ENCODE peak calls at places on chromosome 22, in four cellular contexts. B is Panc1, F is mucosa of descending colon, M is right lobe of liver. S is an unnamed sample. For H3K9me3, the result is how much of the 10 kb centered on the place peaks cover.

GRCh38 chr22:32142600-32142999 is 16.5 kb downstream of the C22orf42 start:
- DNase-seq in B (no peak), F (no peak), M (no peak), S (no peak)

GRCh38 chr22:22983123-22983522 is 87.2 kb upstream of the GNAZ start:
- DNase-seq in F (no peak), B (no peak), M (no peak), S (no peak)

GRCh38 chr22:38873469-38874411 is 1.7 kb upstream of the CBX6 start:
- DNase-seq in F (no peak), B (no peak), M (no peak), S (peak)

GRCh38 chr22:25447689-25448434 is 116.6 kb upstream of the GRK3 start:
- DNase-seq in B (peak), M (peak), F (peak), S (peak)

GRCh38 chr22:23833017-23833795 is 5.6 kb downstream of the DERL3 start:
- DNase-seq in B (no peak), F (peak), M (peak), S (no peak)

GRCh38 chr22:38203090-38203810 is 1.5 kb downstream of the MAFF start:
- DNase-seq in M (peak), F (peak), B (no peak), S (no peak)

GRCh38 chr22:22893077-22893805 is 5.6 kb downstream of the IGLL5 start:
- DNase-seq in B (no peak), M (no peak), F (no peak), S (no peak)

GRCh38 chr22:30826670-30827355 is 132.1 kb downstream of the OSBP2 start:
- DNase-seq in B (no peak), M (no peak), F (no peak), S (no peak)

GRCh38 chr22:17430298-17430900 is 61.1 kb downstream of the CECR2 start:
- DNase-seq in M (no peak), B (no peak), F (no peak), S (no peak)

GRCh38 chr22:17131686-17132085 is 10.5 kb upstream of the TMEM121B start:
- DNase-seq in F (no peak), M (no peak), B (no peak), S (no peak)

DNA sequence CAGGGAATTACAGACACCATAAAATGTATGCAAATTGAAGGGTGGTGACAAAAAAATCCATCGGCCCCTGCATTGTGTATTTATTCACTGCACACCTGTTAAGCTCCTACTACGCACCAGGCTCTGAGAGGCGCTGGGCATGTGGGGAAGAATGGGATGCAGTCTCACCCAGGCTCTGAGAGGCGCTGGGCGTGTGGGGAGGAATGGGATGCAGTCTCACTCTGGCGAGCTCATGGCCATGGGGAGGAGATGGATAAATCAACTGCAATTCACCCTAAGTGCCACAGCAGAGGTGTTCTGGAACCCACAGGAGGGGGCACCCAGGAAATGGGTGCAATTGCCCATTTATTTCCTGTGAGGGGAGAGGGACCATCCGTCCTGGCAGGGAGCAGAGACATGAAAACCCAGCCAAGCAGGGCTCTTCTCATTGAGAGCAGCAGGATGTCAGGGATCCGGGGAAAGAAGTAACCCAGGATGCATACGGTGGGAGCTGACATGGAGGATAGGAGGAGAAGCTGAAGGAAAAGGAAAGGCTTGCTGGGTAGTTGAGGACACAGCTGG is 798.7 kb downstream of the TBC1D22A start:
- DNase-seq in B (no peak), M (no peak), F (no peak), S (no peak)
- H3K9me3 ChIP-seq in B (under half), M (under half), F (under half), S (under half)

DNA sequence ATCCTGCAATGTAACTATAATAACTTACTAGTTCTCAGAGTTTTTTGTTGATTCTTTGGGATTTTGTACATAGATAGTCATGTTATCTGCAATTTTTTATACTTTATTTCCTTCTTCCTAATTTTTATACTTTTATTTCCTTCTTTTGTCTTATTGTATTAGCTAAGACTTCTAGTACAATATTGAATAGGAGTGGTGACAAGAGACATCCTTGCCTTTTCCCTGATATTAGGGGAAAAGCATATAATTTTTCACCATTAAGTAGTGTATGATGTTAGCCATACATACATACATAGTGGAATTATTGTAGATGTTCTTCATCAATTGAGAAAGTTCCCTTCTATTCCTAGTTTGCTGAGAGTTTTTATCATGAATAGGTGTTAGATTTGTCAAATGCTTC is 27.8 kb upstream of the CLTCL1 start:
- DNase-seq in M (no peak), F (no peak), B (no peak), S (no peak)
- H3K9me3 ChIP-seq in M (under half), F (under half), B (under half), S (under half)

DNA sequence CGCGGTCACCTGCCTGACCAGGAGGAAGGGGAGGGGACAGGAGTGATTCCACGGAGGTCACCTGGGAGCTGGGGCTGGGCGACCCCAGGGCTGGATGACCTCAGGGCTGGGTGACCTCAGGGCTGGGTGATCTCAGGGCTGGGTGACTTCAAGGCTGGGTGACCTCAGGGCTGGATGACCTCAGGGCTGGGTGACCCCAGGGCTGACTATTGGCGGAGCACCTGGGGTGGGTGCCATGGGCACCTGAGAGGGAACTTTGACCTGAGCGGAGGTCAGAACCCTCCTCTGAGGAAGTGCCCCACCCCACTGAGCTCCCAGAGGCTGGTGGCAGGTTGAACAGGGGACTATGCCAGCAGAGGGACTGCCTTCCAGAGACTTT is 11.8 kb upstream of the MPPED1 start:
- DNase-seq in F (no peak), M (peak), B (no peak), S (no peak)
- H3K9me3 ChIP-seq in F (under half), M (under half), B (under half), S (under half)

DNA sequence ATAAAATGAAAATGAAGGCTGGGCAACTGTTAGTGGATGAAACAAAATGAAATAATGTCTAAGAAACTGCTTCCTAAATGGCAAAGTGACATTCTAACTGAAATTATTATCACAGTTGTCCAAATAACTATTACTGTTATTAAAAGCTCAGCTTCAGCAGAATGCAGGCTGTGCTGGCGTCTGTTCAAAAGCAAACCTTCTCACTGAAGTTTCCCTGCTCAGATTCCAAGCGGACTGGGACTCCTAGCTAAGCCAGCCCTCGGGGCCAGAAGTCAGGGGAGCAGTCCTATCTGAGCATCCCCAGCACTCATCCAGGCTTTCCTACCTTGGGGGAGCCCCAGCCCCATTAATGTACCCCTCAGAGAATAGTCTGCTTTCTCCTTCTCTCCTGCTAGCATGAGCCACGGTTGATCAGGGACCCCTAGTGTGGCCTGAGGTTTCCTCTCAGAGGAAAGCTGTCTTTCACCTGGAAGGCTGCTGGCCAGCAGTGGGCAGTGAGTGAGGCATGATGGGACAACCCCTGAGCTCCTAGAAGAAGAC is 1167.3 kb downstream of the TBC1D22A start:
- DNase-seq in B (no peak), F (no peak), M (no peak), S (no peak)
- H3K9me3 ChIP-seq in B (under half), F (under half), M (under half), S (under half)

GRCh38 chr22:10727393-10727792 is 4800.6 kb upstream of the OR11H1 start:
- DNase-seq in B (no peak), F (no peak), M (no peak), S (no peak)
- H3K9me3 ChIP-seq in B (under half), F (half or more), M (under half), S (under half)

GRCh38 chr22:47355776-47356432 is 593.5 kb downstream of the TBC1D22A start:
- DNase-seq in F (no peak), B (no peak), M (no peak), S (no peak)
- H3K9me3 ChIP-seq in F (under half), B (under half), M (under half), S (under half)

GRCh38 chr22:40510965-40511364 is 125.6 kb downstream of the MRTFA start:
- DNase-seq in F (no peak), M (no peak), B (no peak), S (no peak)

GRCh38 chr22:40509401-40510134 is 127.0 kb downstream of the MRTFA start:
- DNase-seq in F (no peak), M (no peak), B (no peak), S (no peak)

GRCh38 chr22:40517631-40518030 is 118.9 kb downstream of the MRTFA start:
- DNase-seq in M (no peak), B (no peak), F (no peak), S (no peak)

GRCh38 chr22:40511604-40512003 is 124.9 kb downstream of the MRTFA start:
- DNase-seq in F (no peak), B (no peak), M (no peak), S (no peak)

DNA sequence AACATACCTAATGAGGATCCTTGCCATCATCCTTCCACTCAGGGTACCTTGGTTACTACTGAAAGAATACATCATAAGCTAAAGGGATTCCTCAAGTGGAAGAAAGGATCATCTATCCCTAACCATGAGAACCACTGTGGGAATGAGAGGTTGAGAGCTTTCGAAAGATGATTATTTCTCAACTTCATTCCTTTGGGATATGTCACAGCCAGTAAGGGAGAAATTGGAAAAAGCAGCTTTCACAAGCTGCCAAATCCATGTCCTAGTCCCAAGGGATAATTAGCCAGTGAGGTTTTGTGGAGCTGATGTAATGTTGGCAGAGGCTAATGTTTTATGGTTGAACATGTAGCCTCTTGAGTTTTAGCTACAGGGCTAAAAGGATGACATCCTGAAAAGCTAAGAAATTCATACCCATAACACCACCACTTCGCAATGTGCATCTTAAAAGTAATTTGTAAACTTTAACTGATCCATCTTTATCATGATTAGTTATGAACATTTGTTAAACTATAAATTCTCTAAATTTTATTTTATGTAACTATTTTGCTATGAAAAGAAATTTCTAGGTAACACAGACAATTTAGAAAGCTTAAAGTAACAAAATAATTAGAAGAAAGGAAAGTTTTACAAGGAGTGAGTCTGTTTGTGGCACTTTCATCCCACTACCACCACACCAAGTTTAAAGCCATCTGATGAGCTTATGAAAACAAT is 123.9 kb downstream of the MRTFA start:
- DNase-seq in M (no peak), F (no peak), B (peak), S (no peak)
- H3K9me3 ChIP-seq in M (under half), F (under half), B (under half), S (under half)

GRCh38 chr22:46128606-46129005 is 21.7 kb upstream of the PPARA start:
- DNase-seq in B (no peak), F (no peak), M (no peak), S (no peak)

GRCh38 chr22:46126853-46127385 is 23.4 kb upstream of the PPARA start:
- DNase-seq in M (no peak), B (no peak), F (no peak), S (no peak)

GRCh38 chr22:46131151-46131587 is 19.2 kb upstream of the PPARA start:
- DNase-seq in F (no peak), B (no peak), M (no peak), S (no peak)

GRCh38 chr22:46127556-46127955 is 22.8 kb upstream of the PPARA start:
- DNase-seq in M (no peak), B (no peak), F (no peak), S (no peak)

DNA sequence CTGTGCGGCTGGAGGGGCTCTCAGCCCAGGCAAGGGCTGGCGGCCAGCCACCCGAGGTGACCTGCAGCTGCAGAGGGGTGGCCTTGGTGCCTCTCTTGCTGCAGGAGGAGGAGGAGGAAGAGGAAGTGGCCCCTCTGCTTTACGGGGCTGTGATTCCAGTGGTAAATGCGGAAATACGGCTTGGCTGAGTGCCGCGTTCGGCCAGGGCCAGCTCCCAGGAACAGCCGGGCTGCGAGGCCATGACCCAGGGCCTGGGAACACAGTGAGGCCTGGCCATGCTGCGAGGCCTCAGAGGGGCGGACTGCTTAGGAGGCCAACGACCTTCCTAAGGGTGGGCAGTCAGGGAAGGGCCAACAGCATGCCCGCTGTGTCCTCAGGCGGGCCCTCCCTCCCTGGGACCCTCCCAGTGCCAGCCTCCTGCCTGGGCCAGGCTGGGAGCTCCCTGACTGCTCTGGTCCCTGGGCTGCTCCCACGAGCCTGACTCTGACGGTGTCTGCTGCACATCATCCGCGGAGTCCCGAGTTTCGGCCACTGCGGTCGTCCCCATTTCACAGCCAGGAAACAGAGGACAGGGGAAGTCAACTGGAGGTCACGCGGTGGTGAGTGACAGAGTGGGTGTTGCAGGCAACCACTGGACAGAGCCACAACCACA is 20.8 kb upstream of the PPARA start:
- DNase-seq in M (peak), B (no peak), F (peak), S (no peak)
- H3K9me3 ChIP-seq in M (under half), B (under half), F (under half), S (under half)

GRCh38 chr22:21791635-21792625 is 56.3 kb upstream of the YPEL1 start:
- DNase-seq in M (no peak), B (no peak), F (no peak), S (no peak)
- H3K9me3 ChIP-seq in M (under half), B (under half), F (under half), S (under half)